ENCODE peak calls at places on chromosomes 3 and 15, in five cellular contexts. One of them, this sample, is unnamed.

GRCh38 chr3:112390783-112391641 is 58.1 kb downstream of the CD200 start:
- DNase-seq in activated CD4-positive, alpha-beta T cell treated with anti-CD3 and anti-CD28 coated beads for 36 hours: no peak
- DNase-seq in CD8-positive, alpha-beta T cell: no peak
- DNase-seq in CD4-positive, alpha-beta memory T cell: no peak
- DNase-seq in ELF-1: peak
- DNase-seq in this sample: no peak

GRCh38 chr3:72538070-72538745 is 310.0 kb downstream of the SHQ1 start:
- DNase-seq in activated CD4-positive, alpha-beta T cell treated with anti-CD3 and anti-CD28 coated beads for 36 hours: peak
- DNase-seq in CD8-positive, alpha-beta T cell: no peak
- DNase-seq in CD4-positive, alpha-beta memory T cell: no peak
- DNase-seq in ELF-1: no peak
- DNase-seq in this sample: no peak

GRCh38 chr15:47870956-47871625 is 153.8 kb downstream of the SEMA6D start:
- DNase-seq in activated CD4-positive, alpha-beta T cell treated with anti-CD3 and anti-CD28 coated beads for 36 hours: no peak
- DNase-seq in CD8-positive, alpha-beta T cell: no peak
- DNase-seq in CD4-positive, alpha-beta memory T cell: no peak
- DNase-seq in ELF-1: no peak
- DNase-seq in this sample: no peak

GRCh38 chr3:12289562-12289961 is 692 bp downstream of the PPARG start:
- DNase-seq in activated CD4-positive, alpha-beta T cell treated with anti-CD3 and anti-CD28 coated beads for 36 hours: no peak
- DNase-seq in CD8-positive, alpha-beta T cell: no peak
- DNase-seq in CD4-positive, alpha-beta memory T cell: no peak
- DNase-seq in ELF-1: no peak
- DNase-seq in this sample: no peak

GRCh38 chr3:69088033-69088432 is 3.3 kb downstream of the ARL6IP5 start:
- DNase-seq in activated CD4-positive, alpha-beta T cell treated with anti-CD3 and anti-CD28 coated beads for 36 hours: peak
- DNase-seq in CD8-positive, alpha-beta T cell: no peak
- DNase-seq in CD4-positive, alpha-beta memory T cell: no peak
- DNase-seq in ELF-1: peak
- DNase-seq in this sample: no peak

GRCh38 chr3:48433472-48434118 is 3.7 kb upstream of the PLXNB1 start:
- DNase-seq in activated CD4-positive, alpha-beta T cell treated with anti-CD3 and anti-CD28 coated beads for 36 hours: no peak
- DNase-seq in CD8-positive, alpha-beta T cell: no peak
- DNase-seq in CD4-positive, alpha-beta memory T cell: no peak
- DNase-seq in ELF-1: peak
- DNase-seq in this sample: no peak

GRCh38 chr3:22990291-22991200 is 212.6 kb upstream of the UBE2E2 start:
- DNase-seq in activated CD4-positive, alpha-beta T cell treated with anti-CD3 and anti-CD28 coated beads for 36 hours: no peak
- DNase-seq in CD8-positive, alpha-beta T cell: no peak
- DNase-seq in CD4-positive, alpha-beta memory T cell: no peak
- DNase-seq in ELF-1: no peak
- DNase-seq in this sample: no peak

GRCh38 chr3:30655187-30655812 is 48.9 kb downstream of the TGFBR2 start:
- DNase-seq in activated CD4-positive, alpha-beta T cell treated with anti-CD3 and anti-CD28 coated beads for 36 hours: peak
- DNase-seq in CD8-positive, alpha-beta T cell: peak
- DNase-seq in CD4-positive, alpha-beta memory T cell: peak
- DNase-seq in ELF-1: no peak
- DNase-seq in this sample: no peak

GRCh38 chr15:101549647-101550046 is 60.1 kb upstream of the PCSK6 start:
- DNase-seq in activated CD4-positive, alpha-beta T cell treated with anti-CD3 and anti-CD28 coated beads for 36 hours: no peak
- DNase-seq in CD8-positive, alpha-beta T cell: no peak
- DNase-seq in CD4-positive, alpha-beta memory T cell: no peak
- DNase-seq in ELF-1: no peak
- DNase-seq in this sample: no peak

GRCh38 chr3:197007296-197007940 is 22.2 kb downstream of the MELTF start:
- DNase-seq in activated CD4-positive, alpha-beta T cell treated with anti-CD3 and anti-CD28 coated beads for 36 hours: no peak
- DNase-seq in CD8-positive, alpha-beta T cell: no peak
- DNase-seq in CD4-positive, alpha-beta memory T cell: no peak
- DNase-seq in ELF-1: no peak
- DNase-seq in this sample: no peak

GRCh38 chr3:179801263-179801662 is 148.4 kb downstream of the USP13 start:
- DNase-seq in activated CD4-positive, alpha-beta T cell treated with anti-CD3 and anti-CD28 coated beads for 36 hours: no peak
- DNase-seq in CD8-positive, alpha-beta T cell: no peak
- DNase-seq in CD4-positive, alpha-beta memory T cell: no peak
- DNase-seq in ELF-1: no peak
- DNase-seq in this sample: no peak

GRCh38 chr3:65497846-65498245 is 540.9 kb downstream of the MAGI1 start:
- DNase-seq in activated CD4-positive, alpha-beta T cell treated with anti-CD3 and anti-CD28 coated beads for 36 hours: no peak
- DNase-seq in CD8-positive, alpha-beta T cell: no peak
- DNase-seq in CD4-positive, alpha-beta memory T cell: no peak
- DNase-seq in ELF-1: peak
- DNase-seq in this sample: no peak

GRCh38 chr3:126567696-126568438 is 9.1 kb upstream of the C3orf22 start:
- DNase-seq in activated CD4-positive, alpha-beta T cell treated with anti-CD3 and anti-CD28 coated beads for 36 hours: no peak
- DNase-seq in CD8-positive, alpha-beta T cell: no peak
- DNase-seq in CD4-positive, alpha-beta memory T cell: no peak
- DNase-seq in ELF-1: no peak
- DNase-seq in this sample: no peak

GRCh38 chr3:21158801-21159564 is 592.0 kb downstream of the ZNF385D start:
- DNase-seq in activated CD4-positive, alpha-beta T cell treated with anti-CD3 and anti-CD28 coated beads for 36 hours: no peak
- DNase-seq in CD8-positive, alpha-beta T cell: no peak
- DNase-seq in CD4-positive, alpha-beta memory T cell: no peak
- DNase-seq in ELF-1: no peak
- DNase-seq in this sample: no peak

GRCh38 chr3:133292251-133292650 is 107.6 kb upstream of the BFSP2 start:
- DNase-seq in activated CD4-positive, alpha-beta T cell treated with anti-CD3 and anti-CD28 coated beads for 36 hours: no peak
- DNase-seq in CD8-positive, alpha-beta T cell: no peak
- DNase-seq in CD4-positive, alpha-beta memory T cell: no peak
- DNase-seq in ELF-1: no peak
- DNase-seq in this sample: no peak

GRCh38 chr15:25106209-25106608 is 151.4 kb downstream of the SNRPN start:
- DNase-seq in activated CD4-positive, alpha-beta T cell treated with anti-CD3 and anti-CD28 coated beads for 36 hours: no peak
- DNase-seq in CD8-positive, alpha-beta T cell: no peak
- DNase-seq in CD4-positive, alpha-beta memory T cell: no peak
- DNase-seq in ELF-1: no peak
- DNase-seq in this sample: no peak

GRCh38 chr3:187261541-187261969 is 30.0 kb downstream of the MASP1 start:
- DNase-seq in activated CD4-positive, alpha-beta T cell treated with anti-CD3 and anti-CD28 coated beads for 36 hours: no peak
- DNase-seq in CD8-positive, alpha-beta T cell: no peak
- DNase-seq in CD4-positive, alpha-beta memory T cell: no peak
- DNase-seq in ELF-1: no peak
- DNase-seq in this sample: no peak

GRCh38 chr15:78104566-78105500 is 12.5 kb downstream of the SH2D7 start:
- DNase-seq in activated CD4-positive, alpha-beta T cell treated with anti-CD3 and anti-CD28 coated beads for 36 hours: no peak
- DNase-seq in CD8-positive, alpha-beta T cell: no peak
- DNase-seq in CD4-positive, alpha-beta memory T cell: no peak
- DNase-seq in ELF-1: no peak
- DNase-seq in this sample: peak

GRCh38 chr3:127611251-127611650 is 13.0 kb downstream of the MCM2 start:
- DNase-seq in activated CD4-positive, alpha-beta T cell treated with anti-CD3 and anti-CD28 coated beads for 36 hours: no peak
- DNase-seq in CD8-positive, alpha-beta T cell: no peak
- DNase-seq in CD4-positive, alpha-beta memory T cell: no peak
- DNase-seq in ELF-1: no peak
- DNase-seq in this sample: no peak

GRCh38 chr15:29131336-29132109 is 138.1 kb downstream of the NSMCE3 start:
- DNase-seq in activated CD4-positive, alpha-beta T cell treated with anti-CD3 and anti-CD28 coated beads for 36 hours: peak
- DNase-seq in CD8-positive, alpha-beta T cell: no peak
- DNase-seq in CD4-positive, alpha-beta memory T cell: no peak
- DNase-seq in ELF-1: no peak
- DNase-seq in this sample: no peak

This sample was measured in NK-92 treated with Interleukin-12 subunit alpha and Interleukin-12 subunit beta, amount 100 ng/mL, for 24 hours.